ENCODE peak calls at places on chromosome 3, in six cellular contexts. O, V, L, I, T and C are unnamed samples.

GRCh38 chr3:186290791-186291190 is 71.2 kb downstream of the DGKG start:
- DNase-seq in V (no peak), L (no peak), T (no peak), I (no peak), O (no peak), C (no peak)

GRCh38 chr3:72560857-72561675 is 287.2 kb downstream of the SHQ1 start:
- DNase-seq in T (no peak), I (no peak), L (no peak), V (no peak), O (no peak), C (no peak)

GRCh38 chr3:141860086-141860669 is 16.3 kb upstream of the ATP1B3 start:
- DNase-seq in I (no peak), V (no peak), L (no peak), T (no peak), O (no peak), C (no peak)

GRCh38 chr3:150216866-150217600 is 191.1 kb upstream of the TSC22D2 start:
- DNase-seq in I (no peak), V (no peak), O (no peak), L (no peak), T (no peak), C (no peak)

GRCh38 chr3:109656225-109656624 is 318.9 kb upstream of the DPPA4 start:
- DNase-seq in I (no peak), O (no peak), T (no peak), L (no peak), V (no peak), C (no peak)

GRCh38 chr3:144039661-144040060 is 68.0 kb downstream of the DIPK2A start:
- DNase-seq in T (no peak), L (no peak), O (no peak), I (no peak), V (no peak), C (no peak)

GRCh38 chr3:141648055-141648910 is 89.8 kb upstream of the RNF7 start:
- DNase-seq in L (no peak), I (no peak), V (no peak), O (no peak), T (no peak), C (no peak)

GRCh38 chr3:14142567-14143270 is 17.9 kb downstream of the TMEM43 start:
- DNase-seq in I (no peak), L (no peak), T (no peak), O (no peak), V (no peak), C (no peak)

GRCh38 chr3:84573962-84574361 is 384.8 kb upstream of the CADM2 start:
- DNase-seq in V (no peak), I (no peak), O (no peak), L (no peak), T (no peak), C (no peak)

GRCh38 chr3:161475905-161476304 is 20.7 kb upstream of the OTOL1 start:
- DNase-seq in V (peak; percentile 45), O (no peak), T (no peak), L (no peak), I (no peak), C (no peak)

GRCh38 chr3:124802702-124803101 is 72.5 kb downstream of the UMPS start:
- DNase-seq in T (no peak), O (no peak), V (no peak), L (no peak), I (no peak), C (no peak)

GRCh38 chr3:108241721-108242120 is 19.5 kb upstream of the IFT57 start:
- DNase-seq in O (no peak), L (no peak), V (no peak), T (no peak), I (no peak), C (no peak)

GRCh38 chr3:160038862-160039562 is 50.4 kb downstream of the IL12A start:
- DNase-seq in T (no peak), V (no peak), O (no peak), I (no peak), L (peak; percentile 13), C (peak; percentile 29)

GRCh38 chr3:171055336-171056178 is 29.0 kb upstream of the SLC2A2 start:
- DNase-seq in L (no peak), O (no peak), V (peak; percentile 40), T (no peak), I (no peak), C (no peak)

GRCh38 chr3:151873433-151873832 is at the start of gene SUCNR1:
- DNase-seq in T (no peak), L (no peak), I (no peak), V (no peak), O (no peak), C (no peak)

GRCh38 chr3:65831733-65832425 is 206.8 kb downstream of the MAGI1 start:
- DNase-seq in I (no peak), V (no peak), O (no peak), L (no peak), T (no peak), C (no peak)

GRCh38 chr3:32842987-32843386 is 25.2 kb downstream of the TRIM71 start:
- DNase-seq in L (no peak), O (no peak), V (no peak), I (no peak), T (no peak), C (no peak)

GRCh38 chr3:4060064-4060463 is 243.1 kb upstream of the SETMAR start:
- DNase-seq in I (no peak), T (no peak), L (no peak), V (no peak), O (no peak), C (no peak)

GRCh38 chr3:99716463-99716995 is 78.1 kb downstream of the COL8A1 start:
- DNase-seq in L (no peak), I (no peak), V (no peak), T (no peak), O (no peak), C (no peak)

DNA sequence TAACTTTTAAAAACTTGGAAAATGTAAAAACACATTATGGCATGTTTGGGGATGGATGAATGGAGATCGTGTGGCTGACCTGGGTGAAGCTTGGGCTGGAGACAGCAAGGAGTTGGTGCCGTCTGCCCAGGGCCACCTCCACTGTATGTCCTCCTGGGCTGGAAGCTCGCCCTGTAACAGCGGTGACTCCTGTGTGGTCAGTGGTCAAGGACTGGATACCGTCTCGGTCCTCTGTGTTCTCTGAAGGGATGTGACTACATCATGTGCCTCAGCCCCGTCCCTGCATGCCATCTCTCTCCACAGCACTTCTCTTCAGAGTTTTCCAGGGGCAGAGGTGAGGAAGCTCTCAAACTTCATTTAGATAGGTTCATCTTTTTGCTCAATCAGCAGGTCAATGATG is 9.5 kb downstream of the LIMD1 start:
- DNase-seq in L (no peak), V (no peak), O (no peak), I (no peak), T (no peak), C (no peak)
- TF ChIP-seq POLR2A in L (no peak), V (no peak), O (no peak), I (no peak), T (no peak), C (no peak)

GRCh38 chr3:58163234-58163633 is 47.5 kb downstream of the DNASE1L3 start:
- DNase-seq in V (no peak), T (peak; percentile 80), O (peak; percentile 69), L (no peak), I (no peak), C (no peak)

GRCh38 chr3:58161435-58162398 is 49.1 kb downstream of the DNASE1L3 start:
- DNase-seq in I (peak; percentile 69), O (peak; percentile 79), V (peak; percentile 89), T (peak; percentile 87), L (peak; percentile 54), C (no peak)

GRCh38 chr3:58164916-58165821 is 45.6 kb downstream of the DNASE1L3 start:
- DNase-seq in T (peak; percentile 79), O (no peak), L (no peak), V (peak; percentile 55), I (no peak), C (no peak)

GRCh38 chr3:58167431-58168351 is 43.1 kb downstream of the DNASE1L3 start:
- DNase-seq in O (peak; percentile 69), I (peak; percentile 74), L (peak; percentile 71), T (peak; percentile 87), V (peak; percentile 56), C (peak; percentile 77)

GRCh38 chr3:58164199-58164879 is 46.4 kb downstream of the DNASE1L3 start:
- DNase-seq in I (no peak), L (peak; percentile 87), V (peak; percentile 93), O (peak; percentile 48), T (peak; percentile 77), C (no peak)
- TF ChIP-seq POLR2A in I (no peak), L (no peak), V (no peak), O (no peak), T (no peak), C (no peak)

DNA sequence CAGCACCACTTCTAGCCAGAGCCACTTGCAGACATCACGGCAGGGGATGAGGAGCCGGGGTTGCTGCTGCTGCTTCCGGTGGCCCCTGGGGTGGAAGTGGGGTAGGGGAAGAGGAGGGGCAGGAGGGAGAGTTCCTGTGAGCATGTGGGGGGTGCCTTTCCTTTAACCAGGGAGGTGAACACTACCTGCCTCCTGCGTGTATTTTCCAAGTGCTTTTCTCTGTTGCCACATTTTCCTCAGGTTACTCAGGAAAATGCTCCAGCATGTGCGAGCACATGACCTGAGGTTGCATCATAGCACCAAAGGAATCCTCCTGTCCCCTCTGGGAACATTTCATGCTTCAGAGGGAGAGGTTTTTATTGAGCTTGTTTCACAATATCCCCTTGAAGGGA is 12.2 kb upstream of the SACM1L start:
- DNase-seq in O (peak; percentile 64), I (peak; percentile 35), T (no peak), V (peak; percentile 33), L (no peak), C (no peak)
- TF ChIP-seq POLR2A in O (no peak), I (no peak), T (no peak), V (no peak), L (no peak), C (no peak)

GRCh38 chr3:196288141-196288460 is 575 bp upstream of the PCYT1A start:
- DNase-seq in L (no peak), T (no peak), O (no peak), I (no peak), V (no peak), C (no peak)

GRCh38 chr3:196287066-196287404 is 491 bp downstream of the PCYT1A start:
- DNase-seq in V (peak; percentile 10), I (no peak), L (no peak), T (peak; percentile 51), O (no peak), C (no peak)

GRCh38 chr3:196284396-196284795 is 3.1 kb downstream of the PCYT1A start:
- DNase-seq in T (no peak), V (no peak), L (no peak), I (no peak), O (no peak), C (no peak)

GRCh38 chr3:196292281-196292923 is 4.9 kb upstream of the PCYT1A start:
- DNase-seq in T (no peak), V (no peak), L (no peak), I (no peak), O (no peak), C (peak; percentile 41)

DNA sequence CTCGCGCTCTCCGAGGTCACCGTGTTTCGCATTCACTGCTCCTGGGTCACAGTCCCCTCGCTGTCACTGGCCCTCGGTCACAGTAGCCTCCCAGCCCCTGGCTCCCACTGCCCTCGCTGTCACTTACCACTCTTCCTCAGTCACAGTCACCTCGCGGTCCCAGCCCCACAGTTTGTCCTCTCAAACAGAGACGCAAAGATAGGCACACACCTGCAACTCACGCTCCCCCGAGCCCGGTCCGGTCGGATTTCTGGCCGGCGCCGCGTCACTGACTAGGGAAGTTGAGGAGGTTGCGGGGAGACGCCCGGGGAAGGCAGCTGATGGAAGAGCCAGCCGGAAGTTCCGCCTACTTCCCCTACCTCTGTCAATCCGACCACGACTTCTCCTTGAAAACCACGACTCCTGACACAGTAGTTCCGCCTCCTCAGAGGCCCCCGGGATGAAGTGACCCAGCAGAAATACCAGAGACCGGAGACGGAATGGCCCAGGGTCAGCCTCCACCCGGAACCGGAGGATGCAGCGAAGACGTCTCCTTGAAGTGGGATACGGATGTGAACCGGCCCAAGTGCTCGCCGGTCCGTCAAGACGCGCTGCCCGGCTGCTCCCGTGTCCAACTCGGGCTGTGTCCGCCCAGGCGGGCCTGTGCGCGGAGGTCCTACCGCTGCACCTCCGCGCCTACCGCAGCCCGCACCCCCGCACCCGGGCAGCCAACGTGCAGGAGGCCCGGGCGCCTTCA is at the start of gene PCYT1A:
- DNase-seq in T (peak; percentile 89), I (peak; percentile 92), V (peak; percentile 93), O (peak; percentile 86), L (peak; percentile 92), C (peak; percentile 73)
- TF ChIP-seq POLR2A in T (peak; percentile 44), I (peak; percentile 90), V (peak; percentile 15), O (peak; percentile 61), L (peak; percentile 90), C (peak; percentile 55)